ENCODE peak calls at places on chromosomes 13 and 19, in nine cellular contexts. A is esophagus muscularis mucosa, S is upper lobe of left lung, Z is transverse colon, N is A549, T is stomach, R is sigmoid colon, M is K562, P is tibial nerve. D is an unnamed sample. For H3K4me1, the result is how much of the 10 kb centered on the place peaks cover.

GRCh38 chr13:39036212-39036611 is 1.7 kb downstream of the PROSER1 start:
- DNase-seq in N (no peak), S (peak), Z (peak), T (no peak), A (no peak), M (peak), R (no peak), P (no peak), D (no peak)

GRCh38 chr13:93338030-93338429 is 111.4 kb downstream of the GPC6 start:
- DNase-seq in P (no peak), N (no peak), R (no peak), A (no peak), M (no peak), T (no peak), Z (no peak), S (no peak), D (no peak)

GRCh38 chr13:113305208-113305607 is 8.2 kb downstream of the LAMP1 start:
- DNase-seq in T (no peak), S (no peak), R (no peak), A (no peak), N (no peak), P (no peak), M (no peak), Z (no peak), D (no peak)

GRCh38 chr13:21060063-21060826 is 1.1 kb downstream of the LATS2 start:
- DNase-seq in R (peak), A (no peak), T (peak), Z (peak), N (no peak), S (peak), M (no peak), P (peak), D (peak)

GRCh38 chr13:110445722-110446569 is 115.6 kb downstream of the RAB20 start:
- DNase-seq in P (no peak), M (no peak), A (no peak), N (no peak), T (no peak), S (no peak), R (no peak), Z (no peak), D (no peak)

GRCh38 chr13:26280295-26280694 is 26.4 kb downstream of the CDK8 start:
- DNase-seq in A (no peak), T (no peak), Z (no peak), M (no peak), P (no peak), S (no peak), N (no peak), R (no peak), D (no peak)

GRCh38 chr13:37014609-37015008 is 14.0 kb downstream of the EXOSC8 start:
- DNase-seq in M (no peak), T (no peak), P (no peak), A (no peak), N (no peak), R (no peak), S (no peak), Z (no peak), D (no peak)

GRCh38 chr19:36225219-36225892 is 10.4 kb downstream of the ZNF146 start:
- DNase-seq in Z (no peak), R (no peak), N (no peak), M (no peak), P (no peak), S (no peak), T (no peak), A (no peak), D (no peak)

GRCh38 chr19:21202865-21203494 is 61.1 kb downstream of the ZNF431 start:
- DNase-seq in Z (no peak), S (peak), N (peak), T (no peak), P (peak), A (no peak), M (peak), R (no peak), D (no peak)

GRCh38 chr13:41544824-41545707 is 87.7 kb downstream of the RGCC start:
- DNase-seq in Z (no peak), S (no peak), R (no peak), A (peak), M (no peak), N (no peak), T (no peak), P (no peak), D (no peak)

GRCh38 chr13:106513025-106513424 is 22.4 kb downstream of the EFNB2 start:
- DNase-seq in N (no peak), A (no peak), T (no peak), M (no peak), P (no peak), Z (no peak), S (no peak), R (no peak), D (no peak)

GRCh38 chr13:105642511-105642958 is 892.9 kb downstream of the EFNB2 start:
- DNase-seq in Z (no peak), N (peak), P (no peak), R (no peak), S (no peak), T (no peak), M (no peak), A (no peak), D (no peak)

GRCh38 chr19:45087531-45087930 is 5.4 kb upstream of the PPP1R37 start:
- DNase-seq in A (no peak), P (no peak), T (no peak), S (peak), Z (no peak), M (no peak), R (no peak), N (no peak), D (no peak)

GRCh38 chr13:45238945-45239795 is 38.3 kb upstream of the KCTD4 start:
- DNase-seq in S (no peak), P (no peak), M (no peak), T (no peak), Z (no peak), R (no peak), A (no peak), N (no peak), D (no peak)

GRCh38 chr19:15337202-15337601 is 4.9 kb upstream of the BRD4 start:
- DNase-seq in Z (no peak), N (no peak), A (no peak), P (no peak), M (no peak), T (no peak), R (no peak), S (no peak), D (no peak)

GRCh38 chr19:1084024-1084868 is 10.9 kb downstream of the POLR2E start:
- DNase-seq in R (no peak), S (no peak), T (no peak), Z (no peak), N (no peak), A (no peak), M (no peak), P (no peak), D (no peak)

GRCh38 chr13:76703621-76704020 is 182.6 kb downstream of the KCTD12 start:
- DNase-seq in N (no peak), S (no peak), Z (no peak), T (no peak), P (no peak), A (no peak), R (no peak), M (no peak), D (no peak)

GRCh38 chr19:13091400-13092161 is 11.1 kb downstream of the LYL1 start:
- DNase-seq in A (no peak), N (no peak), Z (no peak), T (no peak), P (peak), S (no peak), M (no peak), R (peak), D (peak)
- H3K4me1 ChIP-seq in A (half or more), N (half or more), Z (under half), T (half or more), P (half or more), S (under half), M (under half), R (half or more), D (under half)

DNA sequence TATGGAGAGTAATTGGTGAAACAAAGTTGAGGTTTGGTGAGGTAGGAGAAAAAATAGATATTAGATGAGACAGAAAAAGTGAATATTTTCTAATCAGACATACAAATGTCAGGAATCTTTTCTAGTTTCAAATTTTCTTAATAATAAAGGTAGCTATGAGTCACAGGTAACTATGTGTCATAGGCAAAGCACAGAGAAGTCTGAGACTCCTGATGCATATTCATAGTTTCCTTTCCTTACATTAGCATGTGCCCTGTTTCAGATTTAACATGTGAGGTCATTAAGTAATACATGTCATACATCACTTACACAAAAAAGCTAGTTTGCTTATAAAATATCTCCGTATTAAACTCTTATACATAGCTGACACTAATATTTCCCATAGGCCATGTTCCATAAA is 1141.3 kb upstream of the PCDH20 start:
- DNase-seq in S (no peak), P (no peak), R (no peak), Z (no peak), M (no peak), T (no peak), A (no peak), N (no peak), D (no peak)
- TF ChIP-seq EP300 in S (no peak), P (no peak), R (no peak), Z (no peak), M (no peak), T (no peak), A (no peak), N (no peak), D (no peak)

GRCh38 chr13:28718538-28719226 is at the start of gene SLC46A3:
- DNase-seq in N (peak), M (peak), S (peak), Z (peak), T (peak), P (peak), A (peak), R (peak), D (peak)
- TF ChIP-seq POLR2A in N (peak), M (peak), S (no peak), Z (peak), T (no peak), P (no peak), A (peak), R (peak), D (peak)

GRCh38 chr13:35990196-35990595 is 141.0 kb downstream of the DCLK1 start:
- DNase-seq in T (no peak), S (no peak), A (no peak), R (no peak), M (peak), Z (no peak), N (no peak), P (no peak), D (no peak)

GRCh38 chr13:35996360-35996759 is 134.8 kb downstream of the DCLK1 start:
- DNase-seq in Z (no peak), N (no peak), M (no peak), A (peak), S (no peak), P (no peak), R (no peak), T (no peak), D (no peak)

GRCh38 chr13:35994131-35994966 is 136.8 kb downstream of the DCLK1 start:
- DNase-seq in R (no peak), Z (no peak), A (peak), M (no peak), P (no peak), S (no peak), N (no peak), T (no peak), D (peak)

GRCh38 chr13:35995136-35995535 is 136.0 kb downstream of the DCLK1 start:
- DNase-seq in S (no peak), A (no peak), R (no peak), P (no peak), T (no peak), Z (no peak), N (no peak), M (no peak), D (no peak)

DNA sequence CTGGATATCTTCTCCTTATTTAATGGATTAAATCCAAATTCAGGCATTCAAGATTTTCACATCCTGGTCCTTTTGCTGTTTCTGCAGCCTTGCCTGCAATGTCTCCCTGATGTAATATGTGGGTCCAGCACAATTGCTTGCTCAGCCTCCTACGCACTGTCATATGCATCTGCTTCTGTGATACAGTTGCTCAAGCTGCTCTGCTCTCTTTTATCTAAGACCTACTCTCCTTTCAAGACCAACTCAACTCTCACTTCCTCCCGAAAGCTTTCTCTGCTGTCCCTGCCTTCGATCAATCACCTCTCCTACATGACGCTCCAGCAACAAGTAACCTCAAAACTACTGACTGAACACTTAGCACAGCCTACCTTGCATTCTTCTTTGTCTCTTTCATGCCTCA is 138.2 kb downstream of the DCLK1 start:
- DNase-seq in R (no peak), T (no peak), P (no peak), N (no peak), M (no peak), Z (no peak), S (no peak), A (no peak), D (no peak)
- H3K4me1 ChIP-seq in R (under half), T (under half), P (under half), N (under half), M (under half), Z (under half), S (under half), A (under half), D (under half)

GRCh38 chr13:97220151-97220900 is 1.8 kb upstream of the MBNL2 start:
- DNase-seq in P (no peak), T (no peak), S (no peak), M (no peak), Z (no peak), A (no peak), N (no peak), R (no peak), D (no peak)
- TF ChIP-seq EP300 in P (no peak), T (no peak), S (no peak), M (no peak), Z (no peak), A (no peak), N (no peak), R (no peak), D (no peak)

GRCh38 chr19:18415177-18415867 is 3.9 kb upstream of the SSBP4 start:
- DNase-seq in S (no peak), M (peak), R (peak), P (peak), N (no peak), A (no peak), T (no peak), Z (peak), D (peak)
- TF ChIP-seq POLR2A in S (no peak), M (peak), R (peak), P (peak), N (no peak), A (no peak), T (no peak), Z (no peak), D (peak)

GRCh38 chr19:38697641-38698071 is 46.6 kb downstream of the CAPN12 start:
- DNase-seq in S (no peak), R (no peak), A (no peak), M (no peak), P (no peak), N (no peak), Z (no peak), T (no peak), D (no peak)

GRCh38 chr19:38696733-38697055 is 47.6 kb downstream of the CAPN12 start:
- DNase-seq in A (no peak), S (no peak), M (no peak), Z (no peak), P (no peak), N (no peak), R (no peak), T (no peak), D (no peak)

GRCh38 chr19:38697197-38697596 is 47.1 kb downstream of the CAPN12 start:
- DNase-seq in T (no peak), R (no peak), P (no peak), M (no peak), Z (no peak), S (no peak), N (no peak), A (no peak), D (no peak)

GRCh38 chr19:38695319-38695683 is 47.9 kb downstream of the ACTN4 start:
- DNase-seq in P (no peak), A (no peak), N (no peak), T (no peak), R (no peak), Z (no peak), S (no peak), M (no peak), D (no peak)

GRCh38 chr19:38695832-38696732 is 48.2 kb downstream of the CAPN12 start:
- DNase-seq in T (no peak), A (no peak), Z (no peak), M (no peak), S (no peak), R (no peak), P (no peak), N (no peak), D (no peak)
- H3K4me1 ChIP-seq in T (half or more), A (half or more), Z (half or more), M (under half), S (half or more), R (half or more), P (half or more), N (half or more), D (under half)

DNA sequence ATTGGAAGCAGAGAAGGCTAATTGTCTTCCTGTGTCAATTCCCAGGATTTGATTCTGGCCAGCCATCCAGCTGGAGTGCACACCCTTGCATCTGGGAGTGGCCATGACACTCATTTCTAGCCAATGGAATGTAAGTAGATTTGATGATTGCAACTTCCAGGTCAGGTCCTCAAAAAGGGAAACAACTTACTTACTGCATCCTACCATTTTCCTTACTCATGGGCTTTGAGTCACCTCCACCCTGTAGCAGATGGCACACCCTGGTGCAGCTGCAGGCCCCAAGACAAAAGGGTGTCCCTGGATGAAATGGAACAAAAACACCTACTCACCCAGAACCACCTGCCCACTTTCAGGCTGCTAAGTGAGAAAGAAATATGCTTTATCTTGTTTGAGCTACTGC is 27.3 kb upstream of the MPHOSPH8 start:
- DNase-seq in T (no peak), R (no peak), P (no peak), S (no peak), N (no peak), A (no peak), M (no peak), Z (no peak), D (no peak)
- TF ChIP-seq EP300 in T (no peak), R (no peak), P (no peak), S (no peak), N (no peak), A (no peak), M (no peak), Z (no peak), D (no peak)